ENCODE peak calls at places on chromosome 5, in nine cellular contexts. J is T-helper 2 cell, N is RPMI8226, D is ELF-1, K is K562, R is Right ventricle myocardium superior, S is EH, X is lower lobe of right lung, L is NCI-H774. G is an unnamed sample.

GRCh38 chr5:76402251-76402879 is 720 bp upstream of the IQGAP2 start:
- DNase-seq in J (peak), N (peak), D (peak), K (peak), R (peak), S (no peak), X (peak), L (no peak), G (peak)

GRCh38 chr5:38641003-38641402 is 84.6 kb upstream of the LIFR start:
- DNase-seq in J (no peak), N (no peak), D (no peak), K (no peak), R (no peak), S (no peak), X (no peak), L (no peak), G (no peak)

GRCh38 chr5:101977729-101978345 is 318.2 kb downstream of the SLCO4C1 start:
- DNase-seq in J (no peak), N (peak), D (peak), K (peak), R (no peak), S (peak), X (no peak), L (peak), G (no peak)

GRCh38 chr5:177412603-177413233 is 3.4 kb upstream of the F12 start:
- DNase-seq in J (no peak), N (peak), D (no peak), K (no peak), R (no peak), S (no peak), X (no peak), L (no peak), G (peak)

GRCh38 chr5:7078901-7079300 is 317.0 kb upstream of the ADCY2 start:
- DNase-seq in J (no peak), N (no peak), D (peak), K (no peak), R (no peak), S (no peak), X (no peak), L (peak), G (no peak)

GRCh38 chr5:6758201-6758600 is 45.0 kb downstream of the TENT4A start:
- DNase-seq in J (no peak), N (no peak), D (no peak), K (no peak), R (no peak), S (no peak), X (no peak), L (no peak), G (no peak)

GRCh38 chr5:159061834-159062530 is 37.7 kb downstream of the EBF1 start:
- DNase-seq in J (no peak), N (no peak), D (peak), K (no peak), R (no peak), S (no peak), X (no peak), L (no peak), G (no peak)

GRCh38 chr5:32531885-32532520 is 53.4 kb upstream of the SUB1 start:
- DNase-seq in J (peak), N (peak), D (peak), K (no peak), R (no peak), S (peak), X (no peak), L (peak), G (peak)

GRCh38 chr5:40653221-40654022 is 26.3 kb upstream of the PTGER4 start:
- DNase-seq in J (no peak), N (no peak), D (no peak), K (no peak), R (no peak), S (no peak), X (no peak), L (no peak), G (peak)

GRCh38 chr5:14250094-14250777 is 107.1 kb downstream of the TRIO start:
- DNase-seq in J (no peak), N (peak), D (peak), K (peak), R (peak), S (peak), X (peak), L (peak), G (no peak)

GRCh38 chr5:137201876-137202275 is 297.2 kb downstream of the SPOCK1 start:
- DNase-seq in J (no peak), N (no peak), D (peak), K (no peak), R (no peak), S (peak), X (no peak), L (no peak), G (no peak)

GRCh38 chr5:56190500-56190899 is 42.6 kb downstream of the ANKRD55 start:
- DNase-seq in J (no peak), N (peak), D (no peak), K (no peak), R (no peak), S (peak), X (peak), L (no peak), G (no peak)

GRCh38 chr5:87138091-87138819 is 129.4 kb upstream of the RASA1 start:
- DNase-seq in J (no peak), N (peak), D (no peak), K (no peak), R (no peak), S (no peak), X (no peak), L (no peak), G (no peak)

GRCh38 chr5:59790399-59791130 is 103.0 kb downstream of the PDE4D start:
- DNase-seq in J (no peak), N (no peak), D (no peak), K (no peak), R (no peak), S (peak), X (no peak), L (no peak), G (no peak)

GRCh38 chr5:159331099-159331973 is 1.0 kb upstream of the IL12B start:
- DNase-seq in J (peak), N (peak), D (peak), K (peak), R (peak), S (peak), X (peak), L (peak), G (peak)

GRCh38 chr5:107670927-107671741 is at the start of gene EFNA5:
- DNase-seq in J (no peak), N (peak), D (peak), K (no peak), R (peak), S (peak), X (peak), L (peak), G (no peak)

GRCh38 chr5:133876266-133876665 is 92.2 kb downstream of the C5orf15 start:
- DNase-seq in J (no peak), N (no peak), D (no peak), K (no peak), R (no peak), S (no peak), X (no peak), L (no peak), G (no peak)